ENCODE peak calls at places on chromosome 13, in four cellular contexts. K is astrocyte of the hippocampus; B is stimulated activated CD4-positive, alpha-beta T cell treated with anti-CD3 and anti-CD28 coated beads, Interleukin-1b, Interleukin-23, amount 100 ng/mL, for 48 hours; M is Right ventricle myocardium superior. L is an unnamed sample.

GRCh38 chr13:107842562-107843180 is 372.7 kb downstream of the LIG4 start:
- DNase-seq in B (no peak), M (no peak), K (peak), L (no peak)

GRCh38 chr13:113507564-113508210 is 17.2 kb upstream of the DCUN1D2 start:
- DNase-seq in K (no peak), M (no peak), B (no peak), L (no peak)

GRCh38 chr13:25744176-25744575 is 307.6 kb downstream of the SHISA2 start:
- DNase-seq in B (no peak), M (no peak), K (no peak), L (no peak)

GRCh38 chr13:43057653-43058317 is 34.4 kb downstream of the DNAJC15 start:
- DNase-seq in B (no peak), K (peak), M (no peak), L (no peak)

GRCh38 chr13:100547805-100548204 is 40.8 kb downstream of the GGACT start:
- DNase-seq in B (no peak), M (no peak), K (peak), L (no peak)

GRCh38 chr13:78680611-78681010 is 21.7 kb upstream of the OBI1 start:
- DNase-seq in B (no peak), M (no peak), K (no peak), L (no peak)

GRCh38 chr13:40549500-40550094 is 116.8 kb downstream of the FOXO1 start:
- DNase-seq in M (no peak), K (peak), B (no peak), L (no peak)

GRCh38 chr13:113002206-113002821 is 33.3 kb downstream of the MCF2L start:
- DNase-seq in M (no peak), K (peak), B (no peak), L (no peak)

GRCh38 chr13:41589434-41589833 is 132.1 kb downstream of the RGCC start:
- DNase-seq in K (no peak), M (no peak), B (no peak), L (no peak)

GRCh38 chr13:36395280-36395679 is 37.0 kb upstream of the CCNA1 start:
- DNase-seq in M (no peak), B (no peak), K (peak), L (no peak)

GRCh38 chr13:106156468-106156867 is 379.0 kb downstream of the EFNB2 start:
- DNase-seq in B (no peak), K (peak), M (no peak), L (no peak)

GRCh38 chr13:56773148-56773547 is 367.6 kb upstream of the PRR20A start:
- DNase-seq in M (no peak), K (no peak), B (no peak), L (no peak)

GRCh38 chr13:42968906-42969305 is 23.1 kb downstream of the EPSTI1 start:
- DNase-seq in M (no peak), B (no peak), K (no peak), L (no peak)

GRCh38 chr13:105168295-105168694 is 1367.2 kb downstream of the EFNB2 start:
- DNase-seq in B (no peak), M (no peak), K (no peak), L (no peak)

GRCh38 chr13:112545866-112546265 is 42.1 kb downstream of the TUBGCP3 start:
- DNase-seq in M (no peak), B (no peak), K (peak), L (no peak)

GRCh38 chr13:46721054-46721453 is 75.9 kb downstream of the ESD start:
- DNase-seq in M (no peak), K (peak), B (peak), L (no peak)

GRCh38 chr13:79477968-79478367 is 3.0 kb upstream of the NDFIP2 start:
- DNase-seq in M (peak), B (no peak), K (no peak), L (peak)

GRCh38 chr13:107650081-107650701 is 565.1 kb downstream of the LIG4 start:
- DNase-seq in B (peak), M (peak), K (peak), L (peak)

GRCh38 chr13:75647126-75647784 is 11.1 kb downstream of the LMO7 start:
- DNase-seq in M (no peak), B (no peak), K (peak), L (no peak)

L was measured in heart right ventricle.